ENCODE peak calls at places on chromosome 13, in seven cellular contexts. I, L, K, F, W, X and A are unnamed samples.

GRCh38 chr13:111204438-111205177 is 89.5 kb downstream of the ARHGEF7 start:
- DNase-seq in I (peak), L (peak), K (peak), F (peak), W (no peak), X (peak), A (peak)

GRCh38 chr13:35882722-35883497 is 248.3 kb downstream of the DCLK1 start:
- DNase-seq in I (no peak), L (no peak), K (no peak), F (peak), W (no peak), X (no peak), A (no peak)

GRCh38 chr13:38657191-38657590 is 29.7 kb upstream of the FREM2 start:
- DNase-seq in I (no peak), L (peak), K (peak), F (peak), W (peak), X (peak), A (no peak)

GRCh38 chr13:101417043-101417406 is 717 bp upstream of the NALCN start:
- DNase-seq in I (peak), L (no peak), K (peak), F (peak), W (peak), X (peak), A (no peak)

GRCh38 chr13:113788413-113789135 is 29.5 kb downstream of the TMEM255B start:
- DNase-seq in I (no peak), L (no peak), K (no peak), F (no peak), W (no peak), X (no peak), A (no peak)

GRCh38 chr13:27924529-27925141 is 4.8 kb downstream of the PDX1 start:
- DNase-seq in I (no peak), L (no peak), K (no peak), F (no peak), W (no peak), X (no peak), A (no peak)

GRCh38 chr13:48801255-48801654 is 147.5 kb downstream of the CYSLTR2 start:
- DNase-seq in I (peak), L (peak), K (no peak), F (peak), W (no peak), X (no peak), A (no peak)

GRCh38 chr13:33174491-33174890 is 111.1 kb downstream of the STARD13 start:
- DNase-seq in I (no peak), L (no peak), K (no peak), F (no peak), W (no peak), X (no peak), A (no peak)

GRCh38 chr13:37481005-37481857 is 117.3 kb downstream of the POSTN start:
- DNase-seq in I (peak), L (peak), K (no peak), F (peak), W (no peak), X (peak), A (no peak)

GRCh38 chr13:106651442-106651841 is 83.5 kb upstream of the ARGLU1 start:
- DNase-seq in I (no peak), L (no peak), K (no peak), F (no peak), W (no peak), X (no peak), A (no peak)

GRCh38 chr13:24982333-24982999 is 113.5 kb upstream of the PABPC3 start:
- DNase-seq in I (no peak), L (no peak), K (no peak), F (no peak), W (no peak), X (no peak), A (no peak)

GRCh38 chr13:42525035-42525504 is 48.9 kb upstream of the TNFSF11 start:
- DNase-seq in I (peak), L (peak), K (no peak), F (peak), W (peak), X (peak), A (no peak)

GRCh38 chr13:78881746-78882145 is 222.8 kb upstream of the OBI1 start:
- DNase-seq in I (no peak), L (no peak), K (peak), F (no peak), W (no peak), X (no peak), A (no peak)

GRCh38 chr13:66864627-66865026 is 365.5 kb downstream of the PCDH9 start:
- DNase-seq in I (no peak), L (no peak), K (no peak), F (no peak), W (no peak), X (no peak), A (no peak)